ENCODE peak calls at places on chromosome 1, in four cellular contexts. One of them, this sample, is unnamed.

GRCh38 chr1:22142315-22143064 is 407 bp downstream of the WNT4 start:
- DNase-seq in body of pancreas: peak
- DNase-seq in A549: peak
- DNase-seq in IMR-90: no peak
- DNase-seq in this sample: peak

GRCh38 chr1:175314300-175314699 is 121.7 kb upstream of the KIAA0040 start:
- DNase-seq in body of pancreas: peak
- DNase-seq in A549: no peak
- DNase-seq in IMR-90: no peak
- DNase-seq in this sample: no peak

GRCh38 chr1:37255111-37255795 is 219.1 kb upstream of the ZC3H12A start:
- DNase-seq in body of pancreas: peak
- DNase-seq in A549: peak
- DNase-seq in IMR-90: no peak
- DNase-seq in this sample: no peak

GRCh38 chr1:103194060-103194459 is 85.7 kb upstream of the COL11A1 start:
- DNase-seq in body of pancreas: no peak
- DNase-seq in A549: no peak
- DNase-seq in IMR-90: peak
- DNase-seq in this sample: no peak

GRCh38 chr1:208834346-208835081 is 590.3 kb upstream of the PLXNA2 start:
- DNase-seq in body of pancreas: no peak
- DNase-seq in A549: no peak
- DNase-seq in IMR-90: no peak
- DNase-seq in this sample: no peak

GRCh38 chr1:81113688-81114087 is 687.0 kb upstream of the ADGRL2 start:
- DNase-seq in body of pancreas: no peak
- DNase-seq in A549: no peak
- DNase-seq in IMR-90: peak
- DNase-seq in this sample: no peak

GRCh38 chr1:180343931-180344406 is 113.9 kb downstream of the LHX4 start:
- DNase-seq in body of pancreas: peak
- DNase-seq in A549: no peak
- DNase-seq in IMR-90: peak
- DNase-seq in this sample: no peak

GRCh38 chr1:18557621-18558465 is 72.8 kb upstream of the PAX7 start:
- DNase-seq in body of pancreas: peak
- DNase-seq in A549: peak
- DNase-seq in IMR-90: no peak
- DNase-seq in this sample: no peak

GRCh38 chr1:167310732-167311131 is 90.0 kb downstream of the POU2F1 start:
- DNase-seq in body of pancreas: no peak
- DNase-seq in A549: no peak
- DNase-seq in IMR-90: no peak
- DNase-seq in this sample: no peak

GRCh38 chr1:57307382-57307781 is 116.5 kb downstream of the DAB1 start:
- DNase-seq in body of pancreas: no peak
- DNase-seq in A549: no peak
- DNase-seq in IMR-90: no peak
- DNase-seq in this sample: no peak

GRCh38 chr1:1236176-1236763 is 4.2 kb downstream of the B3GALT6 start:
- DNase-seq in body of pancreas: no peak
- DNase-seq in A549: no peak
- DNase-seq in IMR-90: no peak
- DNase-seq in this sample: no peak

GRCh38 chr1:99707535-99708142 is 58.8 kb downstream of the FRRS1 start:
- DNase-seq in body of pancreas: peak
- DNase-seq in A549: peak
- DNase-seq in IMR-90: peak
- DNase-seq in this sample: peak

GRCh38 chr1:184075040-184076029 is 23.8 kb downstream of the TSEN15 start:
- DNase-seq in body of pancreas: peak
- DNase-seq in A549: peak
- DNase-seq in IMR-90: peak
- DNase-seq in this sample: no peak

DNA sequence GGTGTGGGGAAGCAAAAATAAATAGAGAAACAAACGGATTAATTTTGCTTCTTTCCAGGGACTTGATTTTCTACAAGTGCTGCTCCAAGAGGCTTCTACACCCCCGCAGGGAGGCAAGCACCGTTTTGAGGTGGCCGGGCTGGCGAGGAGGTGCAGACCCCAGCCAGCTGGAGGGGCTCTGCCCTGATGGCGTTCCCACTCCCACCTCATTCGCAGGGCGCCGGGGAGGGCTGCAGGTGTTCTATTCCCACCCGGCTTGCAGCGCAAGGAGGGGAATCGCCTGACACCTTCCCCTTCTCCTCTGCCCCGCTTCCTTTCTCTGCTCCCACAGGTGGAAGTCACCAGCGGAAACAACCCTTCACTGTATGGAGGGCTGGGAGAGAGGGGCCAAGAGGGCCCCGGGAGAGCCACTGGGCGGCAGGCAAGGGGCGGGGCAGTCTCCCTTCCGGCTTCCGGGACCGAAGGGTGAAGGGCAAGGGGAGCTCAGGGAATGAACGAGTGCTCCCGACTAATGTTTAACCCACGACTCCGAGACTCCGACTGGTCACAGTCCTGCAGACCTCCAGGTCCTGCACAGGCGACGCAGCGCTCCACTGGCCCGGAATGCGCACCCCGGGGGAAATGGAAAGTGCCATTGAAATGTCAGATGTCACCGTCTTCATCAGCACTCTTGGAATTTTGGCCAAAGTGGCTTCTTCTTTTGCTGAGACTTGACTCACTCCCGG is 29.1 kb downstream of the TEX35 start:
- DNase-seq in body of pancreas: peak
- DNase-seq in A549: peak
- DNase-seq in IMR-90: no peak
- DNase-seq in this sample: no peak
- TF ChIP-seq POLR2A in body of pancreas: no peak
- TF ChIP-seq POLR2A in A549: peak
- TF ChIP-seq POLR2A in IMR-90: no peak
- TF ChIP-seq POLR2A in this sample: no peak

GRCh38 chr1:171841050-171841910 is at the start of gene DNM3:
- DNase-seq in body of pancreas: peak
- DNase-seq in A549: peak
- DNase-seq in IMR-90: peak
- DNase-seq in this sample: peak
- TF ChIP-seq POLR2A in body of pancreas: no peak
- TF ChIP-seq POLR2A in A549: peak
- TF ChIP-seq POLR2A in IMR-90: no peak
- TF ChIP-seq POLR2A in this sample: peak

DNA sequence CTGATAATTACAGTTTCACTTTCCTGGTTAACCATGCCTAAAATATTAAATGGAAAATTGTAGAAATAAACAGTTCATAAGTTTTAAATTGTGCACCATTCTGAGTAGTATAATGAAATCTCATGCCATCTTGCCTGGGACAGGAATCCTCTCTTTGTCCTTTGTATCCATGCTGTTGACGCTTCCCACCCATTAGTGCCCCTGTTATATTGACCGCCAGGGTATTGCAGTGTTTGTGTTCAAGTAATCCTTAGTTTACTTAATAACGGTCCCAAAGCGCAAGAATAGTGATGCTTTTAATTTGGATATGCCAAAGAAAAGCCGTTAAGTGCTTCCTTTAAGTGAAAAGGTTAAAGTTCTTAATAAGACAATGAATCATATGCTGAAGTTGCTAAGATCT is 41.7 kb downstream of the RPRD2 start:
- DNase-seq in body of pancreas: no peak
- DNase-seq in A549: no peak
- DNase-seq in IMR-90: no peak
- DNase-seq in this sample: no peak
- TF ChIP-seq POLR2A in body of pancreas: no peak
- TF ChIP-seq POLR2A in A549: no peak
- TF ChIP-seq POLR2A in IMR-90: no peak
- TF ChIP-seq POLR2A in this sample: no peak

GRCh38 chr1:109910123-109910962 is at the start of gene CSF1:
- DNase-seq in body of pancreas: peak
- DNase-seq in A549: peak
- DNase-seq in IMR-90: peak
- DNase-seq in this sample: peak
- TF ChIP-seq POLR2A in body of pancreas: peak
- TF ChIP-seq POLR2A in A549: no peak
- TF ChIP-seq POLR2A in IMR-90: peak
- TF ChIP-seq POLR2A in this sample: no peak

GRCh38 chr1:43315963-43316737 is 15.4 kb downstream of the TIE1 start:
- DNase-seq in body of pancreas: no peak
- DNase-seq in A549: no peak
- DNase-seq in IMR-90: no peak
- DNase-seq in this sample: no peak
- TF ChIP-seq POLR2A in body of pancreas: no peak
- TF ChIP-seq POLR2A in A549: no peak
- TF ChIP-seq POLR2A in IMR-90: no peak
- TF ChIP-seq POLR2A in this sample: no peak

GRCh38 chr1:30184393-30185141 is 538.8 kb downstream of the MATN1 start:
- DNase-seq in body of pancreas: no peak
- DNase-seq in A549: no peak
- DNase-seq in IMR-90: no peak
- DNase-seq in this sample: no peak
- TF ChIP-seq POLR2A in body of pancreas: no peak
- TF ChIP-seq POLR2A in A549: no peak
- TF ChIP-seq POLR2A in IMR-90: no peak
- TF ChIP-seq POLR2A in this sample: no peak

GRCh38 chr1:234961468-234962339 is 166.9 kb downstream of the TOMM20 start:
- DNase-seq in body of pancreas: peak
- DNase-seq in A549: no peak
- DNase-seq in IMR-90: peak
- DNase-seq in this sample: peak

GRCh38 chr1:234963180-234963903 is 165.3 kb downstream of the TOMM20 start:
- DNase-seq in body of pancreas: peak
- DNase-seq in A549: peak
- DNase-seq in IMR-90: peak
- DNase-seq in this sample: peak

GRCh38 chr1:234962340-234962989 is 166.2 kb downstream of the TOMM20 start:
- DNase-seq in body of pancreas: peak
- DNase-seq in A549: no peak
- DNase-seq in IMR-90: peak
- DNase-seq in this sample: peak

GRCh38 chr1:234958702-234959649 is 169.7 kb downstream of the TOMM20 start:
- DNase-seq in body of pancreas: no peak
- DNase-seq in A549: no peak
- DNase-seq in IMR-90: no peak
- DNase-seq in this sample: no peak

DNA sequence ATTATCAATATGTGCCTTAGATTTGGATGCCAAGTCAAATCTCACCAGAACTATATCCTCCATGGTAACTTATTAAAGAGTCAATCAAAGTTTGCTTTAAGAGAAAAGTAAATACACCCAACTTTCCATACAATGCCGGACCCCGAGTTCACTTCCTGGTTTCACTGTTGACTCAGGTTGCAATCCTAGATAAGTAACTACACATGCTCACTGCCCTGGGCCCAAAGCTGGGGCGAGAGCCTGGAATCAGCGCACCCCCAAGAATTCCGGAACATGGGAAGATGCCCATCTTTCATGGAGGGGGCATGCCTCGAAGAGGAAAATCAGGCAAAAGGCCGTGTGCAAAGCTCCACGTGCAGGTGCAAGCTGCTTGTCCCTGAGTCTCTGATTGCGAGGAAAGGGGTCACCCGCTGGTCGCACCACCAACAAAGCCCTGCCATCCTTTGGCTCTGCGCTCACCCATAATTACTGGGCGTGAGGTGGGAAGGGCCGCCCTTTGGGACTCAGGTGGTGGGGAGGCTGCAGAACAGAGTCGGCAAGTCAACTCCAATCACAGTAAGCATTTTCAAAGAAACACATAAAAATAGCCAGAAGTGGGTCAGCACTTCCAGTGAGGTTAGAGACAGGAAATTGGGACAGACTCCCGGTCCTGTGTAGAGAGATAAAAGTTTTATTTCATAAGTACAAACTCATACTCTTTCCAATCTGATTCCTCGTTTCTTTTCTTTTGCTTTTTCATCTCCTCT is 167.7 kb downstream of the TOMM20 start:
- DNase-seq in body of pancreas: peak
- DNase-seq in A549: peak
- DNase-seq in IMR-90: peak
- DNase-seq in this sample: no peak
- TF ChIP-seq POLR2A in body of pancreas: no peak
- TF ChIP-seq POLR2A in A549: no peak
- TF ChIP-seq POLR2A in IMR-90: no peak
- TF ChIP-seq POLR2A in this sample: no peak

GRCh38 chr1:85582687-85583354 is 2.3 kb downstream of the CCN1 start:
- DNase-seq in body of pancreas: no peak
- DNase-seq in A549: no peak
- DNase-seq in IMR-90: peak
- DNase-seq in this sample: no peak
- TF ChIP-seq POLR2A in body of pancreas: no peak
- TF ChIP-seq POLR2A in A549: no peak
- TF ChIP-seq POLR2A in IMR-90: no peak
- TF ChIP-seq POLR2A in this sample: peak

DNA sequence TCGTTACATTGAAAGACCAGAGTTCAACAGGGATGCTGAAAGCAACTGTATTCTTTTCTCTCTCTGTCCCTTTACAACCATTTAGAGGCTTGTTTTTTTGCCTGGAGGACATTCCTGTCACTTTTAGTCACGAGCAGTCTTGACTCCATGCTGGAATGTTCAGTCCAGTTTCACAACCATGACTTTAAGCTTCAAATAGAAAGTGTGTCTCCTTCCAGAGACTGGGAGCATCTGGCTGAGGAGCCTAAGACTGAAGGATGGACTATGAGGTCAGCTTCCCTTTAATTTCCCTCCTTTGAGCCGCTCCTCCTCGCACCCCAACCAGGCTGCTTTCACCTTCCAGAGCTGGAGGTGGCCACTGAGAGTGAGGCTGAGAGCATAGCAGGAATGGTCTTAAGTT is 10.5 kb upstream of the RYR2 start:
- DNase-seq in body of pancreas: no peak
- DNase-seq in A549: no peak
- DNase-seq in IMR-90: no peak
- DNase-seq in this sample: no peak
- TF ChIP-seq POLR2A in body of pancreas: no peak
- TF ChIP-seq POLR2A in A549: no peak
- TF ChIP-seq POLR2A in IMR-90: no peak
- TF ChIP-seq POLR2A in this sample: no peak